ENCODE peak calls at places on chromosomes 4 and X, in eight cellular contexts. Z is neural progenitor cell, N is adipocyte, C is cardiac muscle cell, M is IMR-90, E is neuronal stem cell, X is heart right ventricle, O is GM23248. W is an unnamed sample.

GRCh38 chrX:15116900-15117299 is 153.0 kb downstream of the ASB9 start:
- DNase-seq in Z (no peak), N (no peak), C (no peak), M (no peak), E (no peak), X (no peak), O (no peak), W (no peak)

GRCh38 chrX:129193357-129193756 is 329.9 kb downstream of the SMARCA1 start:
- DNase-seq in Z (no peak), N (no peak), C (no peak), M (no peak), E (no peak), X (peak; percentile 5), O (no peak), W (peak; percentile 19)

GRCh38 chrX:3712870-3713224 is 602 bp downstream of the PRKX start:
- DNase-seq in Z (no peak), N (no peak), C (no peak), M (no peak), E (no peak), X (no peak), O (no peak), W (no peak)

GRCh38 chrX:14660970-14661369 is 131.6 kb downstream of the GLRA2 start:
- DNase-seq in Z (no peak), N (no peak), C (no peak), M (no peak), E (no peak), X (no peak), O (no peak), W (no peak)

GRCh38 chr4:142416711-142417275 is 429.3 kb downstream of the INPP4B start:
- DNase-seq in Z (no peak), N (no peak), C (no peak), M (peak; percentile 42), E (no peak), X (no peak), O (peak; percentile 52), W (no peak)

GRCh38 chrX:11380187-11380586 is 87.0 kb downstream of the AMELX start:
- DNase-seq in Z (no peak), N (no peak), C (no peak), M (no peak), E (no peak), X (no peak), O (peak; percentile 67), W (no peak)

GRCh38 chr4:40998680-40999358 is 215.5 kb downstream of the APBB2 start:
- DNase-seq in Z (no peak), N (no peak), C (no peak), M (peak; percentile 20), E (no peak), X (peak; percentile 49), O (peak; percentile 33), W (peak; percentile 3)

GRCh38 chr4:23135792-23136645 is 443.3 kb downstream of the GBA3 start:
- DNase-seq in Z (peak; percentile 73), N (peak; percentile 33), C (peak; percentile 79), M (peak; percentile 41), E (peak; percentile 73), X (peak; percentile 6), O (peak; percentile 25), W (no peak)

GRCh38 chr4:121454251-121454979 is 73.6 kb upstream of the QRFPR start:
- DNase-seq in Z (peak; percentile 28), N (no peak), C (peak; percentile 49), M (no peak), E (no peak), X (no peak), O (no peak), W (no peak)

GRCh38 chr4:176969011-176969410 is 176.3 kb upstream of the VEGFC start:
- DNase-seq in Z (no peak), N (no peak), C (no peak), M (no peak), E (no peak), X (no peak), O (no peak), W (no peak)

GRCh38 chr4:148225639-148226038 is 216.6 kb downstream of the NR3C2 start:
- DNase-seq in Z (no peak), N (no peak), C (no peak), M (peak; percentile 2), E (no peak), X (no peak), O (peak; percentile 20), W (no peak)

GRCh38 chr4:184293552-184293951 is 75.9 kb upstream of the ENPP6 start:
- DNase-seq in Z (no peak), N (no peak), C (no peak), M (no peak), E (no peak), X (no peak), O (no peak), W (no peak)

GRCh38 chr4:153137168-153137567 is 67.1 kb upstream of the TRIM2 start:
- DNase-seq in Z (no peak), N (peak; percentile 94), C (no peak), M (peak; percentile 83), E (no peak), X (no peak), O (peak; percentile 98), W (peak; percentile 89)

GRCh38 chr4:15149234-15149841 is 147.1 kb downstream of the CPEB2 start:
- DNase-seq in Z (no peak), N (no peak), C (no peak), M (peak; percentile 35), E (no peak), X (no peak), O (peak; percentile 65), W (no peak)

GRCh38 chr4:53854991-53855885 is 209.2 kb downstream of the CHIC2 start:
- DNase-seq in Z (no peak), N (peak; percentile 83), C (no peak), M (peak; percentile 60), E (no peak), X (no peak), O (peak; percentile 82), W (peak; percentile 76)

GRCh38 chr4:8274772-8275241 is 5.3 kb downstream of the HTRA3 start:
- DNase-seq in Z (peak; percentile 95), N (peak; percentile 91), C (peak; percentile 67), M (peak; percentile 93), E (peak; percentile 67), X (peak; percentile 87), O (peak; percentile 99), W (peak; percentile 92)

GRCh38 chrX:56498756-56499155 is 64.7 kb upstream of the UBQLN2 start:
- DNase-seq in Z (no peak), N (no peak), C (no peak), M (no peak), E (no peak), X (no peak), O (no peak), W (no peak)

GRCh38 chrX:48911407-48912182 is at the start of gene SLC35A2:
- DNase-seq in Z (peak; percentile 86), N (peak; percentile 82), C (peak; percentile 91), M (peak; percentile 64), E (peak; percentile 48), X (peak; percentile 76), O (peak; percentile 81), W (peak; percentile 73)

GRCh38 chr4:5517372-5517771 is 191.0 kb downstream of the EVC2 start:
- DNase-seq in Z (no peak), N (no peak), C (no peak), M (peak; percentile 63), E (no peak), X (no peak), O (no peak), W (no peak)

GRCh38 chrX:65668362-65669310 is 1.2 kb downstream of the MSN start:
- DNase-seq in Z (peak; percentile 57), N (peak; percentile 76), C (peak; percentile 28), M (peak; percentile 80), E (peak; percentile 11), X (peak; percentile 84), O (peak; percentile 82), W (peak; percentile 83)

GRCh38 chr4:152850377-152850776 is 70.6 kb downstream of the ARFIP1 start:
- DNase-seq in Z (peak; percentile 4), N (peak; percentile 15), C (peak; percentile 48), M (peak; percentile 54), E (no peak), X (peak; percentile 31), O (peak; percentile 50), W (no peak)

GRCh38 chr4:127793528-127793927 is 11.4 kb downstream of the HSPA4L start:
- DNase-seq in Z (no peak), N (no peak), C (no peak), M (no peak), E (no peak), X (no peak), O (no peak), W (no peak)

GRCh38 chr4:7788687-7789425 is 150.8 kb downstream of the AFAP1 start:
- DNase-seq in Z (no peak), N (no peak), C (no peak), M (no peak), E (no peak), X (peak; percentile 47), O (peak; percentile 32), W (no peak)

GRCh38 chr4:105194328-105195231 is 47.9 kb downstream of the TET2 start:
- DNase-seq in Z (no peak), N (peak; percentile 56), C (no peak), M (peak; percentile 79), E (no peak), X (no peak), O (peak; percentile 54), W (no peak)

GRCh38 chr4:158209825-158210807 is at the start of gene TMEM144:
- DNase-seq in Z (peak; percentile 88), N (peak; percentile 96), C (peak; percentile 95), M (peak; percentile 85), E (peak; percentile 63), X (peak; percentile 90), O (peak; percentile 98), W (peak; percentile 100)
- H3K4me3 ChIP-seq in Z (peak within 1 kb of the TSS; percentile 44), N (peak within 1 kb of the TSS; percentile 87), C (peak within 1 kb of the TSS; percentile 46), M (peak within 1 kb of the TSS; percentile 56), E (peak within 1 kb of the TSS; percentile 69), X (peak within 1 kb of the TSS; percentile 57), O (peak within 1 kb of the TSS; percentile 82), W (peak within 1 kb of the TSS; percentile 57)

GRCh38 chrX:525134-525533 is 105.5 kb upstream of the SHOX start:
- DNase-seq in Z (no peak), N (no peak), C (no peak), M (no peak), E (no peak), X (no peak), O (no peak), W (no peak)
- H3K9me3 ChIP-seq in Z (no peaks in the 10 kb centered on the region), N (peaks cover 2% of the 10 kb centered on the region), C (no peaks in the 10 kb centered on the region), M (peaks cover 23% of the 10 kb centered on the region), E (no peaks in the 10 kb centered on the region), X (no peaks in the 10 kb centered on the region), O (peaks cover 3% of the 10 kb centered on the region), W (peaks cover 2% of the 10 kb centered on the region)

GRCh38 chr4:55096045-55096444 is 29.4 kb downstream of the KDR start:
- DNase-seq in Z (no peak), N (no peak), C (no peak), M (no peak), E (no peak), X (no peak), O (no peak), W (no peak)
- H3K36me3 ChIP-seq in Z (no peaks in the 10 kb centered on the region), N (no peaks in the 10 kb centered on the region), C (peaks cover 74% of the 10 kb centered on the region), M (no peaks in the 10 kb centered on the region), E (no peaks in the 10 kb centered on the region), X (peaks cover 96% of the 10 kb centered on the region), O (no peaks in the 10 kb centered on the region), W (no peaks in the 10 kb centered on the region)

DNA sequence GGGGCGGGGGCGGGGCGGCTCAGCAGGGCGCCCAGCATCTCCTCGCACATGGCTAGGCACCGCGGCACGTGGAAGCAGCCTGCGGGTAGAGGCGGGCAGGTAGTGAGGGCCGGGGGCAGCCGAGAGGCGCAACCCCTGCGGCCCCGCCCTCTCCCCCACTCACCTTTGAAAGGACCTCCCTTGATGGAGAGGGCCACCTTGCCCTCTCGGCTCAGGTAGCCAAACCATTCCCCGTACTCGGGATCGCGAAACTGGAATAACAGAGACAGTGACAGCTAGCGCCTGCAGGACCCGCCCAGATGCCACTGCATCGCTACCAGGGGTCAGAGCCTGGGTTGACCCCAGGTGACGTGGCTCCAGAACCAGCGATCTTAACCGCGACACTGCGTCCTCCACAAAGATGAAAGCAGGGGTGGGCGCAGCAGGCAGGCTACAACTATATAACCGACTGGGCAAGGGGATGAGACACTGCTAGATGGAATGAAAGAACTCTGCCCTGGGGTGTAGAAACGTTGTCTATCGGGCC is 552 bp upstream of the NAA10 start:
- DNase-seq in Z (peak; percentile 47), N (no peak), C (no peak), M (no peak), E (no peak), X (no peak), O (no peak), W (no peak)
- H3K4me3 ChIP-seq in Z (peak overlapping the region; percentile 73), N (peak overlapping the region; percentile 54), C (peak overlapping the region; percentile 40), M (peak overlapping the region; percentile 39), E (peak overlapping the region; percentile 55), X (peak overlapping the region; percentile 78), O (peak overlapping the region; percentile 42), W (peak overlapping the region; percentile 28)